ENCODE peak calls at places on chromosomes 2 and 18, in nine cellular contexts. Q is upper lobe of left lung; R is head of caudate nucleus; S is esophagus squamous epithelium; G is cardiac muscle cell; C is effector memory CD4-positive, alpha-beta T cell; D is nephron progenitor cell; B is SHP77; Z is astrocyte of the spinal cord. O is an unnamed sample.

GRCh38 chr18:10291568-10291981 is 162.9 kb upstream of the APCDD1 start:
- DNase-seq in Q (no peak), R (no peak), S (no peak), G (no peak), C (no peak), D (no peak), B (no peak), Z (peak), O (no peak)

GRCh38 chr2:174776223-174776622 is 12.0 kb upstream of the CHRNA1 start:
- DNase-seq in Q (no peak), R (no peak), S (no peak), G (no peak), C (no peak), D (no peak), B (no peak), Z (no peak), O (no peak)

GRCh38 chr2:240428245-240428644 is 7.2 kb upstream of the GPC1 start:
- DNase-seq in Q (no peak), R (no peak), S (no peak), G (no peak), C (no peak), D (no peak), B (no peak), Z (no peak), O (no peak)

GRCh38 chr2:178429336-178429735 is 21.6 kb downstream of the PRKRA start:
- DNase-seq in Q (no peak), R (no peak), S (no peak), G (no peak), C (no peak), D (no peak), B (no peak), Z (no peak), O (no peak)

GRCh38 chr2:205743982-205744644 is 61.8 kb downstream of the NRP2 start:
- DNase-seq in Q (no peak), R (no peak), S (no peak), G (no peak), C (no peak), D (no peak), B (no peak), Z (peak), O (no peak)

GRCh38 chr2:197498937-197499593 is 575 bp downstream of the HSPD1 start:
- DNase-seq in Q (peak), R (peak), S (no peak), G (peak), C (peak), D (peak), B (no peak), Z (peak), O (peak)

GRCh38 chr2:103232882-103233281 is 471.1 kb downstream of the TMEM182 start:
- DNase-seq in Q (no peak), R (no peak), S (no peak), G (no peak), C (no peak), D (no peak), B (no peak), Z (no peak), O (no peak)

GRCh38 chr2:31337860-31338259 is 76.7 kb downstream of the XDH start:
- DNase-seq in Q (no peak), R (no peak), S (no peak), G (no peak), C (no peak), D (no peak), B (no peak), Z (peak), O (no peak)

GRCh38 chr2:54577035-54577434 is 120.9 kb downstream of the SPTBN1 start:
- DNase-seq in Q (peak), R (no peak), S (no peak), G (no peak), C (no peak), D (no peak), B (peak), Z (no peak), O (no peak)

GRCh38 chr18:77124452-77124922 is 8.1 kb downstream of the MBP start:
- DNase-seq in Q (peak), R (no peak), S (no peak), G (no peak), C (peak), D (no peak), B (no peak), Z (peak), O (peak)

GRCh38 chr2:62934501-62934900 is 116.1 kb upstream of the OTX1 start:
- DNase-seq in Q (no peak), R (no peak), S (no peak), G (no peak), C (no peak), D (no peak), B (no peak), Z (no peak), O (no peak)

GRCh38 chr18:36468161-36468560 is 170.6 kb downstream of the FHOD3 start:
- DNase-seq in Q (no peak), R (no peak), S (no peak), G (peak), C (no peak), D (no peak), B (no peak), Z (no peak), O (no peak)

GRCh38 chr2:80105020-80105419 is 199.5 kb downstream of the LRRTM1 start:
- DNase-seq in Q (no peak), R (no peak), S (no peak), G (no peak), C (no peak), D (no peak), B (no peak), Z (no peak), O (no peak)

O was measured in CD8-positive, alpha-beta memory T cell.